ENCODE peak calls at places on chromosomes 16 and 17, in five cellular contexts. M is A549, B is SK-N-SH, Y is HCT116, K is HepG2. N is an unnamed sample.
A peak's percentile ranks its signal among the peaks of the same experiment; 100 is the strongest.

GRCh38 chr17:43758497-43759174 is at the start of gene SOST:
- DNase-seq in M (no peak), B (no peak), Y (no peak), K (no peak), N (peak; percentile 50)

GRCh38 chr16:66403531-66404145 is 23.5 kb upstream of the BEAN1 start:
- DNase-seq in M (no peak), B (no peak), Y (no peak), K (no peak), N (no peak)

GRCh38 chr17:38663125-38663751 is 11.5 kb downstream of the EPOP start:
- DNase-seq in M (peak; percentile 94), B (peak; percentile 88), Y (peak; percentile 74), K (peak; percentile 90), N (peak; percentile 80)

GRCh38 chr16:72939247-72939646 is 108.7 kb downstream of the ZFHX3 start:
- DNase-seq in M (peak; percentile 41), B (no peak), Y (no peak), K (no peak), N (no peak)

GRCh38 chr16:79297805-79298204 is 302.7 kb downstream of the MAF start:
- DNase-seq in M (no peak), B (no peak), Y (no peak), K (no peak), N (no peak)

GRCh38 chr16:8730335-8730915 is 56.0 kb downstream of the ABAT start:
- DNase-seq in M (no peak), B (no peak), Y (no peak), K (no peak), N (no peak)

GRCh38 chr16:7332611-7333010 is at the start of gene RBFOX1:
- DNase-seq in M (no peak), B (no peak), Y (no peak), K (no peak), N (no peak)

GRCh38 chr16:67959520-67959919 is 8.9 kb downstream of the SLC12A4 start:
- DNase-seq in M (no peak), B (no peak), Y (no peak), K (no peak), N (no peak)

GRCh38 chr16:82681592-82681991 is 54.8 kb downstream of the CDH13 start:
- DNase-seq in M (no peak), B (no peak), Y (no peak), K (no peak), N (no peak)

GRCh38 chr17:15659236-15659635 is 24.9 kb downstream of the TRIM16 start:
- DNase-seq in M (no peak), B (no peak), Y (no peak), K (no peak), N (no peak)

GRCh38 chr16:85017151-85017550 is 5.8 kb upstream of the ZDHHC7 start:
- DNase-seq in M (no peak), B (no peak), Y (no peak), K (no peak), N (peak; percentile 93)

GRCh38 chr17:66713533-66714042 is 121.3 kb upstream of the CACNG5 start:
- DNase-seq in M (no peak), B (no peak), Y (no peak), K (no peak), N (no peak)

GRCh38 chr17:44502598-44503079 is 567 bp downstream of the GPATCH8 start:
- DNase-seq in M (peak; percentile 36), B (no peak), Y (no peak), K (no peak), N (peak; percentile 18)

GRCh38 chr17:12409082-12409481 is 256.6 kb upstream of the MYOCD start:
- DNase-seq in M (no peak), B (no peak), Y (no peak), K (no peak), N (no peak)

GRCh38 chr17:31830971-31831755 is 27.9 kb downstream of the COPRS start:
- DNase-seq in M (no peak), B (no peak), Y (no peak), K (no peak), N (peak; percentile 31)
- TF ChIP-seq MAX in M (no peak), B (no peak), Y (no peak), K (no peak), N (no peak)

GRCh38 chr17:2262146-2262587 is 41.4 kb downstream of the SMG6 start:
- DNase-seq in M (no peak), B (no peak), Y (no peak), K (no peak), N (no peak)

GRCh38 chr17:2263183-2263954 is 40.2 kb downstream of the SMG6 start:
- DNase-seq in M (no peak), B (no peak), Y (no peak), K (no peak), N (no peak)

GRCh38 chr17:2264023-2264860 is 39.3 kb downstream of the SMG6 start:
- DNase-seq in M (no peak), B (no peak), Y (no peak), K (no peak), N (no peak)

GRCh38 chr17:2259769-2260536 is 43.6 kb downstream of the SMG6 start:
- DNase-seq in M (no peak), B (no peak), Y (no peak), K (no peak), N (peak; percentile 7)
- TF ChIP-seq MAX in M (no peak), B (no peak), Y (no peak), K (no peak), N (no peak)

GRCh38 chr17:79778504-79779087 is 648 bp downstream of the CBX2 start:
- DNase-seq in M (no peak), B (peak; percentile 87), Y (no peak), K (no peak), N (peak; percentile 80)
- TF ChIP-seq MAX in M (no peak), B (no peak), Y (no peak), K (no peak), N (peak; percentile 55)

DNA sequence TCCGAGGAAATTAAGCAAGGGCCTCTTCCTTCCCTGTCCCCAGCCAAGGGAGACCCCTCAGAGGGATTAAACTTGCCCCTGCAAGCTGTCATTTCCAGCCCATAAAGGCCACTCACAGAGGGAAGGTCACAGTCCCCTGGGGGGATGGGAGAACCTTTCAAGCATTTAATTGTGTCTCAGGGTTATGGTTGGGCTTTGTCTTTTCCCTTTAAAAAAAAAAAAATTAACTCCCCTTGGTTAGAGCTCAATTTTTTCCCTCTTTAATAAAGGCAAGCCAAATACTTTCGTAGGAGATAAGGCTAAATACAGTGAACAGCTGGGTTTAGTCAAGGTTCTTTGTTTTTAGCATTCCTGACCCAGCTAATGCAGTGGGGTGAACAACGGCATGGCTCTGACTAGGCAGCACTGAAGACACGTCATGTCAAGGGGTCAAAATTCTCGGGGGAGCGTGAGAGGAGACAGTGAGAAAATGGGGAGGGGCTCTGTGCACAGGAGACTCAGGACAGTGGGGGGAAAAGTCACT is 30.4 kb downstream of the AXIN2 start:
- DNase-seq in M (no peak), B (peak; percentile 48), Y (no peak), K (no peak), N (no peak)
- TF ChIP-seq MAX in M (no peak), B (no peak), Y (no peak), K (no peak), N (no peak)

GRCh38 chr16:86455116-86455515 is 55.2 kb upstream of the FOXF1 start:
- DNase-seq in M (no peak), B (no peak), Y (no peak), K (no peak), N (no peak)

GRCh38 chr16:86455609-86456008 is 54.7 kb upstream of the FOXF1 start:
- DNase-seq in M (no peak), B (no peak), Y (no peak), K (no peak), N (no peak)

GRCh38 chr16:86459266-86459665 is 51.1 kb upstream of the FOXF1 start:
- DNase-seq in M (no peak), B (no peak), Y (no peak), K (no peak), N (no peak)

GRCh38 chr16:86458457-86458777 is 51.9 kb upstream of the FOXF1 start:
- DNase-seq in M (no peak), B (no peak), Y (no peak), K (no peak), N (no peak)

DNA sequence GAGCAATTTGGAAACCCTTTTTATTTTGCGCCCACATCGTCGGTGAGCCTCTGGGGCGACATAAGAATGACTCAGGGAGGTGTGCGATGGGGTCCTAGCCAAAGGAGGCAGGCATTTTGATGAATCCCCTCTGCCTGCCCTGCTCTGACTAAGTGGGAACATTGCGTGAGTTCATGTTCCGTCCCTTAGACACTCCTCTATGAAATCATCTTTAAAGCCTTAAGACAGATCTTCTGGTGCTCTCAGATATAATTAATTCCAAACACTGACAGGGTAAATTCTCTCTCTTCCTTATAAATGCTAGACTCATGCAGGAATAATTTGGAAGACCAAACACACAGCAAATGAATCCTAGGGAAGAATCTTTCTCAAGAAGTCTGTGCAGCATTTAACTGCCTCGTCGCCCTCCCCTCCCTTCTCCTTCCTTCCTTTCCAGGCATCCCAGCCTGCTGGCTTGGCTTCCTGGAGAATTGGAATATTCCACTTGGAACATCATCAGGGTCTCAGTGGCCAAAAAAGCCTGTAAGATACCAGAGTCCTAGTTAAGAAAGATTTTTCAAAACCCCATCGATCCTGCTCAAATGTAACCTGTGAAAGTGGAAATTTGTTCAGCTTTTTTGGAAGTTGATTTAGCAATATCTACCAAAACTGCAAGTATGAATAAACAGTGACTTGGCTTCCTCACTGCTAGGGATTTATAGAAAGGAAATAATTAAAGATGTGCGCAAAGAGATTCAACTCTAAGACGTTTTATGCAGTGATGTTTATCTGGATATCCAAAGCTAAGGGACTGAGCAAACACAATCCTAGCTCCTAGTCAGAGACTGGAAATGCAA is 52.5 kb upstream of the FOXF1 start:
- DNase-seq in M (no peak), B (no peak), Y (no peak), K (no peak), N (no peak)
- TF ChIP-seq MAX in M (no peak), B (no peak), Y (no peak), K (no peak), N (no peak)

GRCh38 chr17:73211745-73212144 is 18.9 kb downstream of the COG1 start:
- DNase-seq in M (no peak), B (no peak), Y (no peak), K (no peak), N (peak; percentile 48)
- TF ChIP-seq MAX in M (no peak), B (no peak), Y (no peak), K (no peak), N (no peak)

DNA sequence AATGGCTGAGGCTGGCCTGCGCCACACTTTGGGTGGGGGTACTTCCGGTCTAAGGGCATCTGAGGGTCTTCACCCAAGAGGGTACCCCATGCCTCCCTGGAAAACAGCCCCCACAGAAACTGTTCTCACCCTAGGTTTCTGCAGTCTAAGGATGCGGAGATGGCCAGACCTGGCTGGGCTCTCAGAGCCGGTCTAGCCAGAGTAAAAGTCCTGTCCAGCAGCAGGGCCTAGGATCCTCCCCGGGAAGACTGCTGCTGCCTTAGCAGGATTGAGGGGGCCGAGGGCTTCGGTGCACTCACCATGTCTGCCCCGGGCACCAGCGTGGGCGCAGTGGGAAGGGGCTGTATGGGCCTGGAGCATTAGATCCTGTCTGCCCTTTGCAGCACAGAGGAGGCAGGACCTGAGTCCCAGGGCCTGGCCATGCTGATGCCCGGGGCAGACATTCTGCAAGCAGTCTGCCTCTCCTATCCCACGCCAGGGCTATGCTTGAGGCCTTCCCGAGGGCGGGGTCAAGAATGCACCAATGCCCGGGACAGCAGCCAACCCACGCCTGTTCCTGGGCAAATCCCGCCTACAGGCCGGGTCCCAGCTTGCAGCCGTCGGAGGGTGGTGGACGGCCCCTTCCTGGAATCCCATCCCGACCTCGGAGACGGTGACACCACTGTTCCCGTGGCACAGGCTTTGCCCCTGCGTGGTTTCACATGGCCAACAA is 54.7 kb downstream of the CBFA2T3 start:
- DNase-seq in M (no peak), B (no peak), Y (no peak), K (no peak), N (no peak)
- TF ChIP-seq MAX in M (no peak), B (no peak), Y (no peak), K (no peak), N (no peak)